ENCODE peak calls at places on chromosomes 6 and 20, in eight cellular contexts. P is IMR-90, D is A549, T is adrenal gland, C is H54, Y is esophagus muscularis mucosa, Z is body of pancreas, F is Peyer's patch. U is an unnamed sample.

GRCh38 chr20:11452326-11452725 is 465.4 kb upstream of the BTBD3 start:
- DNase-seq in P (peak), D (no peak), T (no peak), C (no peak), Y (no peak), Z (no peak), F (no peak), U (no peak)

GRCh38 chr6:39926668-39927067 is 7.6 kb downstream of the MOCS1 start:
- DNase-seq in P (no peak), D (no peak), T (peak), C (no peak), Y (no peak), Z (no peak), F (no peak), U (no peak)

GRCh38 chr6:16802071-16802470 is 40.8 kb upstream of the ATXN1 start:
- DNase-seq in P (peak), D (no peak), T (no peak), C (no peak), Y (no peak), Z (no peak), F (no peak), U (no peak)

GRCh38 chr6:63307581-63308246 is 12.1 kb downstream of the LGSN start:
- DNase-seq in P (peak), D (peak), T (peak), C (peak), Y (no peak), Z (no peak), F (no peak), U (no peak)

GRCh38 chr6:20217900-20218299 is 5.6 kb upstream of the MBOAT1 start:
- DNase-seq in P (no peak), D (no peak), T (no peak), C (no peak), Y (no peak), Z (no peak), F (no peak), U (no peak)

GRCh38 chr6:1586256-1586655 is 23.5 kb upstream of the FOXC1 start:
- DNase-seq in P (no peak), D (no peak), T (no peak), C (no peak), Y (peak), Z (no peak), F (no peak), U (no peak)

GRCh38 chr6:167736486-167737204 is 90.1 kb upstream of the AFDN start:
- DNase-seq in P (no peak), D (no peak), T (no peak), C (no peak), Y (no peak), Z (no peak), F (no peak), U (no peak)

GRCh38 chr20:37669062-37669772 is 24.6 kb upstream of the CTNNBL1 start:
- DNase-seq in P (no peak), D (no peak), T (no peak), C (no peak), Y (no peak), Z (no peak), F (no peak), U (no peak)

GRCh38 chr6:45951771-45952529 is 63.7 kb downstream of the CLIC5 start:
- DNase-seq in P (no peak), D (no peak), T (no peak), C (no peak), Y (no peak), Z (no peak), F (no peak), U (no peak)

GRCh38 chr20:38239406-38239805 is 21.1 kb downstream of the KIAA1755 start:
- DNase-seq in P (no peak), D (no peak), T (no peak), C (no peak), Y (no peak), Z (no peak), F (no peak), U (no peak)

GRCh38 chr6:159943101-159943632 is 25.7 kb upstream of the IGF2R start:
- DNase-seq in P (peak), D (no peak), T (peak), C (no peak), Y (no peak), Z (no peak), F (no peak), U (no peak)

GRCh38 chr6:25142506-25142905 is 136.7 kb upstream of the CARMIL1 start:
- DNase-seq in P (no peak), D (no peak), T (no peak), C (no peak), Y (no peak), Z (no peak), F (no peak), U (no peak)

GRCh38 chr6:25136879-25137278 is 142.3 kb upstream of the CARMIL1 start:
- DNase-seq in P (no peak), D (no peak), T (peak), C (no peak), Y (no peak), Z (no peak), F (no peak), U (no peak)

GRCh38 chr6:25138697-25139051 is 140.5 kb upstream of the CARMIL1 start:
- DNase-seq in P (peak), D (no peak), T (no peak), C (no peak), Y (no peak), Z (no peak), F (no peak), U (no peak)

GRCh38 chr6:25137497-25137896 is 141.7 kb upstream of the CARMIL1 start:
- DNase-seq in P (no peak), D (no peak), T (no peak), C (no peak), Y (no peak), Z (no peak), F (no peak), U (no peak)

GRCh38 chr6:25138024-25138696 is 141.0 kb upstream of the CARMIL1 start:
- DNase-seq in P (peak), D (peak), T (peak), C (peak), Y (no peak), Z (peak), F (no peak), U (no peak)
- TF ChIP-seq POLR2A in P (no peak), D (no peak), T (peak), C (peak), Y (no peak), Z (peak), F (peak), U (peak)

GRCh38 chr20:41180599-41181333 is 43.4 kb downstream of the PLCG1 start:
- DNase-seq in P (no peak), D (no peak), T (no peak), C (no peak), Y (no peak), Z (no peak), F (no peak), U (no peak)
- TF ChIP-seq POLR2A in P (no peak), D (no peak), T (no peak), C (no peak), Y (no peak), Z (no peak), F (no peak), U (no peak)

GRCh38 chr6:31578461-31579118 is 3.2 kb downstream of the TNF start:
- DNase-seq in P (no peak), D (no peak), T (no peak), C (no peak), Y (no peak), Z (peak), F (no peak), U (no peak)
- TF ChIP-seq POLR2A in P (no peak), D (no peak), T (no peak), C (no peak), Y (no peak), Z (peak), F (no peak), U (peak)

GRCh38 chr6:98947411-98948292 is at the start of gene FBXL4:
- DNase-seq in P (peak), D (peak), T (peak), C (peak), Y (no peak), Z (peak), F (peak), U (peak)
- TF ChIP-seq POLR2A in P (peak), D (peak), T (peak), C (peak), Y (peak), Z (peak), F (peak), U (peak)

U was measured in GM12892.